ENCODE peak calls at places on chromosomes 2 and 18, in four cellular contexts. I, Y, X and D are unnamed samples.

GRCh38 chr18:75551071-75551470 is 123.6 kb upstream of the SMIM21 start:
- DNase-seq in I (no peak), Y (no peak), X (peak; percentile 11), D (no peak)

GRCh38 chr2:234846589-234847363 is 105.0 kb upstream of the SH3BP4 start:
- DNase-seq in I (no peak), Y (peak; percentile 48), X (no peak), D (no peak)

GRCh38 chr2:74440378-74441110 is 1.2 kb downstream of the RTKN start:
- DNase-seq in I (peak; percentile 91), Y (peak; percentile 94), X (peak; percentile 91), D (peak; percentile 91)

GRCh38 chr2:196338440-196338839 is 167.1 kb upstream of the STK17B start:
- DNase-seq in I (no peak), Y (no peak), X (no peak), D (no peak)

GRCh38 chr2:13654416-13654815 is 937.7 kb downstream of the TRIB2 start:
- DNase-seq in I (no peak), Y (no peak), X (no peak), D (no peak)

GRCh38 chr18:24810561-24810960 is 350.1 kb downstream of the HRH4 start:
- DNase-seq in I (no peak), Y (no peak), X (no peak), D (no peak)

GRCh38 chr2:130977461-130978050 is 115.7 kb downstream of the FAM168B start:
- DNase-seq in I (no peak), Y (no peak), X (no peak), D (no peak)

GRCh38 chr2:218993345-218994315 is at the start of gene CRYBA2:
- DNase-seq in I (peak; percentile 18), Y (peak; percentile 78), X (no peak), D (no peak)

GRCh38 chr2:171320208-171320621 is 113.6 kb downstream of the METTL8 start:
- DNase-seq in I (no peak), Y (no peak), X (no peak), D (no peak)

GRCh38 chr18:76209597-76209996 is 285.4 kb downstream of the ZNF516 start:
- DNase-seq in I (no peak), Y (no peak), X (peak; percentile 9), D (no peak)

GRCh38 chr2:127101756-127102463 is 5.0 kb downstream of the BIN1 start:
- DNase-seq in I (no peak), Y (no peak), X (no peak), D (no peak)

GRCh38 chr2:182821172-182821571 is 45.3 kb downstream of the FRZB start:
- DNase-seq in I (no peak), Y (no peak), X (no peak), D (no peak)

GRCh38 chr2:127669056-127669455 is 6.3 kb downstream of the LIMS2 start:
- DNase-seq in I (no peak), Y (no peak), X (peak; percentile 29), D (no peak)

GRCh38 chr18:32439802-32440201 is 30.9 kb downstream of the GAREM1 start:
- DNase-seq in I (peak; percentile 16), Y (peak; percentile 61), X (no peak), D (no peak)

GRCh38 chr2:101762451-101763171 is 65.1 kb downstream of the MAP4K4 start:
- DNase-seq in I (no peak), Y (no peak), X (no peak), D (no peak)

GRCh38 chr2:98148968-98149697 is 62.2 kb downstream of the VWA3B start:
- DNase-seq in I (no peak), Y (no peak), X (peak; percentile 74), D (no peak)

GRCh38 chr18:6661692-6662415 is 67.7 kb upstream of the ARHGAP28 start:
- DNase-seq in I (no peak), Y (no peak), X (no peak), D (no peak)

GRCh38 chr2:69299772-69300516 is 87.1 kb downstream of the GFPT1 start:
- DNase-seq in I (no peak), Y (no peak), X (peak; percentile 52), D (no peak)

GRCh38 chr18:741931-742512 is 29.6 kb upstream of the ENOSF1 start:
- DNase-seq in I (no peak), Y (peak; percentile 28), X (peak; percentile 71), D (no peak)

GRCh38 chr2:96207073-96207777 is 1.4 kb downstream of the STARD7 start:
- DNase-seq in I (no peak), Y (no peak), X (no peak), D (no peak)

GRCh38 chr2:217994776-217995274 is 8.0 kb downstream of the TNS1 start:
- DNase-seq in I (no peak), Y (no peak), X (peak; percentile 66), D (no peak)

GRCh38 chr2:119808516-119809147 is 48.9 kb downstream of the PTPN4 start:
- DNase-seq in I (no peak), Y (no peak), X (peak; percentile 44), D (no peak)

GRCh38 chr2:198656869-198657268 is 800.9 kb downstream of the SATB2 start:
- DNase-seq in I (no peak), Y (no peak), X (no peak), D (no peak)

GRCh38 chr18:47283476-47283875 is 32.0 kb upstream of the SKOR2 start:
- DNase-seq in I (peak; percentile 15), Y (peak; percentile 56), X (peak; percentile 30), D (no peak)

GRCh38 chr2:15177103-15177502 is 384.0 kb downstream of the NBAS start:
- DNase-seq in I (no peak), Y (no peak), X (no peak), D (no peak)

GRCh38 chr2:216372761-216373291 is 543 bp upstream of the MARCHF4 start:
- DNase-seq in I (no peak), Y (no peak), X (peak; percentile 84), D (no peak)

GRCh38 chr2:197256771-197257170 is 53.8 kb downstream of the ANKRD44 start:
- DNase-seq in I (no peak), Y (no peak), X (no peak), D (no peak)

GRCh38 chr2:233387667-233388528 is 33.6 kb downstream of the DGKD start:
- DNase-seq in I (no peak), Y (no peak), X (peak; percentile 99), D (peak; percentile 96)

GRCh38 chr18:44123743-44124142 is 556.9 kb upstream of the SETBP1 start:
- DNase-seq in I (no peak), Y (no peak), X (no peak), D (no peak)

GRCh38 chr2:180291552-180292421 is 284.7 kb upstream of the CWC22 start:
- DNase-seq in I (no peak), Y (no peak), X (peak; percentile 28), D (no peak)

GRCh38 chr2:212414699-212415309 is 123.8 kb downstream of the ERBB4 start:
- DNase-seq in I (no peak), Y (no peak), X (no peak), D (no peak)

GRCh38 chr2:58601017-58601416 is 359.9 kb upstream of the FANCL start:
- DNase-seq in I (no peak), Y (no peak), X (no peak), D (no peak)

GRCh38 chr2:20130821-20131645 is 79.6 kb upstream of the LAPTM4A start:
- DNase-seq in I (no peak), Y (no peak), X (peak; percentile 28), D (no peak)

GRCh38 chr2:129975016-129975774 is 4.3 kb upstream of the RAB6C start:
- DNase-seq in I (no peak), Y (no peak), X (no peak), D (no peak)

GRCh38 chr2:199798881-199799580 is 52.0 kb downstream of the FTCDNL1 start:
- DNase-seq in I (no peak), Y (no peak), X (peak; percentile 55), D (no peak)

GRCh38 chr2:20126040-20126439 is 74.6 kb upstream of the LAPTM4A start:
- DNase-seq in I (no peak), Y (no peak), X (no peak), D (no peak)

GRCh38 chr2:73232471-73233153 is 427 bp downstream of the PRADC1 start:
- DNase-seq in I (no peak), Y (no peak), X (no peak), D (peak; percentile 81)

GRCh38 chr2:205377324-205377723 is 305.0 kb upstream of the NRP2 start:
- DNase-seq in I (no peak), Y (no peak), X (no peak), D (no peak)

DNA sequence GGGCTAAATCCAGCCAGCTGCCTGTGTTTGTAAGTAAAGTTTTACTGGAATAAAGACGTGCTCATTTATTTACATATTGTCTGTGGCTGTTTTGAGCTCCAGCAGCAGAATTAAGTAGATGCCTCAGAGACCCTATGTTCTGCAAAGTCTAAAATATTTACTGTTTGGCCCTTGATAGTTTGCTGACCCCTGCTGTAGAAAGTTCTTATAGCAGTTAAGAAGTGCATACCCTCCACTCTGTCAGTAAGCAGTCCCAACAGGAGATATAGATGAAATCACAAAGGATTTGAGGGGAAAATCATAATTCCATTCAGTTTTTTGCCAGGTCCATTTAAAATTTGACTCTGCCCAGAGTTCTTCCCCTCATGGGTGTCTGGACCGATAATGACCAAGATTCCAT is 50.1 kb upstream of the ITM2C start:
- DNase-seq in I (no peak), Y (peak; percentile 22), X (peak; percentile 54), D (no peak)
- TF ChIP-seq CTCF in I (peak; percentile 14), Y (peak; percentile 53), X (peak; percentile 63), D (no peak)

GRCh38 chr18:45920367-45920766 is 46.8 kb downstream of the EPG5 start:
- DNase-seq in I (no peak), Y (no peak), X (peak; percentile 93), D (no peak)

GRCh38 chr18:45913276-45913675 is 53.9 kb downstream of the EPG5 start:
- DNase-seq in I (no peak), Y (no peak), X (no peak), D (no peak)

GRCh38 chr18:45910405-45911023 is 56.6 kb downstream of the EPG5 start:
- DNase-seq in I (peak; percentile 70), Y (peak; percentile 71), X (peak; percentile 59), D (no peak)

GRCh38 chr18:45916302-45916701 is 50.8 kb downstream of the EPG5 start:
- DNase-seq in I (no peak), Y (peak; percentile 26), X (no peak), D (no peak)
- TF ChIP-seq CTCF in I (no peak), Y (peak; percentile 23), X (no peak), D (no peak)

DNA sequence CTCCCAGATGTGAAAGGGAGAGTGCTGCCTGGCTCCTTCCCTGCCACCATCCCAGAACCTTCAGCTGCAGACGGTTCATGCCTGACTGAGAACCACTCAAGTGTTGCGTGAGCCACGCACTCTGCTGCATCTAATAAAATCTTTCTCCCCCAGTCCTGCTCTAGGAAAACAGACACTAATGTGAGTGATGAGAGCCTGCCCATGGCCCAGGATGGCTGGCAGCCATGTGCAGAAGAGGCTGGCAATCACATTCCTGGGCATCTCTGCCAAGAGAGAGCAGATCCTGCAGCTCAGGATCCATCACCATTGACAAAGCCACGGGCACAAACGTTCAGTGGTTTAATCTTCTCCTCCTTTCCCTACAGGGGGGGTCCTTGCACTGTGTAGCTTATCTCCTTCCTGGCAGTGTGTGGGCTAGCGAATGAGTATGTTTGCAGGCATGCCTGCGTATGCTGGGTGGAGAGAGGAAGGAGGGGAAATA is 477.5 kb downstream of the SLC4A3 start:
- DNase-seq in I (peak; percentile 51), Y (peak; percentile 49), X (peak; percentile 92), D (no peak)
- TF ChIP-seq CTCF in I (no peak), Y (peak; percentile 37), X (peak; percentile 30), D (no peak)

DNA sequence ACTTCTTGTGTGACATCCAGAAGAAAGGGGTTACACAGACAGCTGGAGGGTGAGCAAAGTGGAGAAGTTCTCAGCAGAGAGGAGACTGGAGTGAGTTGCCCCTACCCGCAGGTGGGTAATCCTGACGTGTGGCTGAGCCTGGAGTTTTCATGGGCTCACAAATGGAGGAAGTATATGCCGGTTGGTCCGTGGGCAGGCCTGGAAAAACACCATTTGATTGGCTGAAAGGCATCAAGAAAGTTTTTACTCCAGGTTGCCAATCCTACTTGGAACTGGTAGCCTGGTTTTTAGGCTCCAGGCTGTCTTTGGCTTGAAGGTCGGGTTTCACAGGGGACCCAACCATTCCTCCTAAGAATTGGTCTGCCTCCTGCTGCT is 1177.4 kb upstream of the LRRTM1 start:
- DNase-seq in I (no peak), Y (no peak), X (no peak), D (no peak)
- TF ChIP-seq CTCF in I (no peak), Y (no peak), X (no peak), D (no peak)